ENCODE peak calls at places on chromosomes 16 and 17, in eight cellular contexts. S is Peyer's patch, Y is IMR-90, W is A549, C is stomach, M is uterus, V is H1, Z is sigmoid colon. I is an unnamed sample. For H3K4me1, the result is how much of the 10 kb centered on the place peaks cover.

GRCh38 chr16:54744998-54745397 is 185.7 kb upstream of the IRX5 start:
- DNase-seq in M (no peak), Z (no peak), C (no peak), W (no peak), Y (no peak), S (no peak), V (no peak), I (no peak)

GRCh38 chr16:66493490-66494401 is 56.2 kb downstream of the TK2 start:
- DNase-seq in S (no peak), Y (no peak), V (no peak), M (peak), Z (peak), C (peak), W (no peak), I (no peak)

GRCh38 chr17:8859029-8859803 is 8.3 kb downstream of the PIK3R6 start:
- DNase-seq in V (no peak), M (no peak), C (no peak), Y (peak), Z (no peak), W (no peak), S (peak), I (no peak)

GRCh38 chr16:67846320-67847063 is at the start of gene NUTF2:
- DNase-seq in Y (peak), W (peak), V (peak), C (peak), M (peak), S (peak), Z (peak), I (peak)

GRCh38 chr17:38352245-38353083 is 820 bp downstream of the SOCS7 start:
- DNase-seq in Y (no peak), Z (no peak), M (peak), V (no peak), W (peak), C (peak), S (peak), I (peak)

GRCh38 chr16:24721830-24722238 is 7.6 kb upstream of the TNRC6A start:
- DNase-seq in C (no peak), M (no peak), W (no peak), V (no peak), Y (no peak), S (no peak), Z (no peak), I (no peak)

GRCh38 chr17:2750721-2751120 is 1.3 kb upstream of the CCDC92B start:
- DNase-seq in Z (no peak), M (no peak), Y (no peak), S (no peak), C (no peak), W (no peak), V (no peak), I (no peak)

GRCh38 chr17:71115669-71115972 is 946.3 kb downstream of the KCNJ2 start:
- DNase-seq in Y (peak), C (no peak), W (no peak), Z (no peak), S (no peak), M (no peak), V (no peak), I (no peak)

GRCh38 chr17:13087802-13088201 is 70.0 kb upstream of the ELAC2 start:
- DNase-seq in M (no peak), Z (no peak), Y (no peak), S (no peak), W (no peak), C (no peak), V (no peak), I (no peak)

GRCh38 chr16:85461814-85462404 is 151.2 kb upstream of the GSE1 start:
- DNase-seq in Y (peak), V (no peak), C (no peak), Z (peak), M (peak), S (no peak), W (no peak), I (no peak)

GRCh38 chr16:66705790-66706505 is 9.4 kb upstream of the CMTM4 start:
- DNase-seq in S (no peak), M (peak), Z (peak), C (peak), V (no peak), W (no peak), Y (peak), I (peak)

GRCh38 chr17:50872710-50873424 is 6.7 kb upstream of the TOB1 start:
- DNase-seq in V (no peak), W (no peak), C (peak), Y (peak), S (no peak), Z (peak), M (no peak), I (no peak)

GRCh38 chr16:88061346-88062110 is 110.3 kb downstream of the BANP start:
- DNase-seq in Z (no peak), Y (no peak), C (no peak), M (no peak), V (no peak), S (no peak), W (no peak), I (no peak)

GRCh38 chr16:71540-72341 is 690 bp downstream of the RHBDF1 start:
- DNase-seq in Z (peak), S (peak), M (peak), Y (peak), V (no peak), C (peak), W (peak), I (peak)

GRCh38 chr17:12691173-12691572 is 25.5 kb downstream of the MYOCD start:
- DNase-seq in W (no peak), M (peak), Z (peak), C (no peak), V (no peak), S (no peak), Y (peak), I (no peak)

GRCh38 chr17:80605326-80606066 is 60.9 kb downstream of the RPTOR start:
- DNase-seq in V (no peak), W (peak), M (no peak), S (no peak), Y (peak), C (no peak), Z (no peak), I (no peak)

GRCh38 chr17:10657123-10657522 is at the start of gene MYH3:
- DNase-seq in W (no peak), M (no peak), V (no peak), Z (no peak), C (no peak), Y (no peak), S (no peak), I (no peak)

GRCh38 chr16:82031116-82032084 is 3.7 kb upstream of the HSD17B2 start:
- DNase-seq in Z (no peak), Y (peak), V (no peak), M (no peak), C (no peak), S (no peak), W (peak), I (no peak)

GRCh38 chr16:4608704-4608980 is 6.0 kb downstream of the UBALD1 start:
- DNase-seq in Z (no peak), C (no peak), M (no peak), S (no peak), W (no peak), Y (no peak), V (no peak), I (no peak)

GRCh38 chr17:557371-557770 is 157.3 kb downstream of the VPS53 start:
- DNase-seq in Y (peak), S (no peak), V (no peak), M (no peak), Z (no peak), C (no peak), W (no peak), I (no peak)

GRCh38 chr16:87582221-87582965 is 19.9 kb upstream of the JPH3 start:
- DNase-seq in W (no peak), M (peak), Y (peak), C (no peak), V (no peak), Z (peak), S (no peak), I (peak)

GRCh38 chr17:46038414-46038813 is 39.4 kb downstream of the STH start:
- DNase-seq in M (no peak), W (no peak), C (no peak), Z (no peak), V (no peak), S (no peak), Y (no peak), I (no peak)

GRCh38 chr17:79987890-79988162 is 47.8 kb downstream of the TBC1D16 start:
- DNase-seq in M (no peak), Y (no peak), Z (no peak), C (no peak), W (no peak), V (no peak), S (no peak), I (no peak)

GRCh38 chr16:87461466-87461975 is 31.3 kb downstream of the ZCCHC14 start:
- DNase-seq in Z (peak), S (peak), Y (no peak), V (peak), M (peak), W (peak), C (peak), I (peak)

GRCh38 chr17:28599311-28600184 is 723 bp upstream of the SPAG5 start:
- DNase-seq in Y (peak), W (peak), M (peak), S (peak), V (no peak), Z (peak), C (peak), I (peak)

GRCh38 chr16:88331989-88332920 is 50.5 kb upstream of the ZNF469 start:
- DNase-seq in Z (peak), W (peak), M (peak), V (no peak), S (no peak), Y (peak), C (peak), I (peak)

DNA sequence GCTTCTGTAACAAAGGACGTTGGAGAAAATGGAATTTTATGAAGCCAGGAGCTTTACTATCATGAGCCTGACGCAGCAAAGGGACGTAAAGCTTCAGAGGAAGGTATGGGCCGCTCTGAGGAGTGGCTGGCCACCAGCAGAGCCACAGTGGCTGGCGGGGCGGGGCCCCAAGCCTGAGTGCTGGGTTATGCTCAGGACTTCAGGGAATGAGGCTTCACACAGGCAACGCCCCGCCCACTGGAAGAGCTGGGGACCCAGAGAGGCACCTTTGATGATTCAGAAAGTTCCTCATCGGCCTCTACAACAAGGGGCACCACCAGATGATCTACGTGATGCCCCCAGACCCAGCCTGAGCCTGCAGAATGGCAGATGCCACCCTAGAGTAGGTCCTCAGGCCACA is 8.8 kb downstream of the NOB1 start:
- DNase-seq in S (no peak), W (no peak), Z (no peak), M (no peak), C (no peak), V (no peak), Y (no peak), I (no peak)
- TF ChIP-seq CTCF in S (no peak), W (no peak), Z (no peak), M (no peak), C (no peak), V (no peak), Y (no peak), I (no peak)

DNA sequence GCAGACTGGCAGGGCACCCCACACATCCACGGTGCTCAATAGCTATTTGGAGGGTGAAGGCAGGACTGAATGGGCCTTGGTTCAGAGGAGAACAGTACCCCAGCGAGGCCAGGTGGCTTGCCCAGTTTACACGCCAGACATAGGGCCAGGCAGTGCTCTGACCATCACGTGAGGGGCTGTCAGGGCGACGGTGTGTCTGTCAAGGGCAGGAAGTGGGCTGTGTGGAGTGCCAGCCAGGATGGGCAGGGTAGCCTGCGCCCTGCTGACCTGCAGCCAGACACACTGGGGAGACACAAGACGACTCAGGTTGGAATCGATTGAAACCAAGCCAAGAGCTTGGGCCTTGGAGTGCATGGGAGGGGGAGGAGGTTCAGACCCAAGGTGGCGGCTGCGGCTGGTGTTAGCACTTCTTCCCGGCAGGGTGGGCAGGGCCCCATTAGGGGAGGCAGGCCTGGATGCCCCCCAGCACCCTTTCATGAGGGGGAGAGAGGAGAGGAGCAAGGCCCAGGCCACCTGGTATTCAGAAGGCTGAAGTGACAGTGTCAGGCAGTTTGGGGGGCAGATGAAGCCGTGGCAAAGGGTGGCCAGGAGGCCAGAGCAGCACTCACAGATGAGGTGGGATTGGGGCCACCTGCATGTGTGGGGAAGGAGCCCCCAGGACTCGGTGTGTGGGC is 68.2 kb downstream of the SREBF1 start:
- DNase-seq in Z (no peak), C (no peak), M (no peak), W (no peak), Y (no peak), S (no peak), V (no peak), I (no peak)
- TF ChIP-seq POLR2A in Z (no peak), C (no peak), M (no peak), W (no peak), Y (no peak), S (no peak), V (no peak), I (no peak)

GRCh38 chr16:48366165-48367093 is 18.8 kb downstream of the SIAH1 start:
- DNase-seq in W (peak), S (peak), Y (peak), C (peak), V (no peak), Z (peak), M (peak), I (no peak)
- H3K4me1 ChIP-seq in W (half or more), S (under half), Y (under half), C (under half), V (under half), Z (half or more), M (under half), I (under half)

GRCh38 chr17:44899074-44899782 is at the start of gene EFTUD2:
- DNase-seq in Z (peak), W (peak), C (peak), M (peak), V (peak), S (peak), Y (peak), I (peak)
- TF ChIP-seq CTCF in Z (peak), W (no peak), C (no peak), M (peak), V (no peak), S (peak), Y (no peak), I (no peak)

GRCh38 chr17:36937001-36937960 is at the start of gene LHX1:
- DNase-seq in Z (no peak), V (no peak), W (no peak), C (no peak), S (no peak), Y (no peak), M (no peak), I (no peak)

GRCh38 chr17:36936455-36936934 is 780 bp upstream of the LHX1 start:
- DNase-seq in S (no peak), W (no peak), C (no peak), V (no peak), Z (no peak), Y (no peak), M (no peak), I (no peak)

GRCh38 chr17:36938566-36939058 is 1.3 kb downstream of the LHX1 start:
- DNase-seq in M (no peak), C (no peak), Y (no peak), Z (no peak), V (no peak), S (no peak), W (no peak), I (no peak)

GRCh38 chr17:36939059-36939943 is 2.0 kb downstream of the LHX1 start:
- DNase-seq in W (no peak), M (no peak), S (no peak), V (no peak), C (no peak), Z (no peak), Y (no peak), I (no peak)

DNA sequence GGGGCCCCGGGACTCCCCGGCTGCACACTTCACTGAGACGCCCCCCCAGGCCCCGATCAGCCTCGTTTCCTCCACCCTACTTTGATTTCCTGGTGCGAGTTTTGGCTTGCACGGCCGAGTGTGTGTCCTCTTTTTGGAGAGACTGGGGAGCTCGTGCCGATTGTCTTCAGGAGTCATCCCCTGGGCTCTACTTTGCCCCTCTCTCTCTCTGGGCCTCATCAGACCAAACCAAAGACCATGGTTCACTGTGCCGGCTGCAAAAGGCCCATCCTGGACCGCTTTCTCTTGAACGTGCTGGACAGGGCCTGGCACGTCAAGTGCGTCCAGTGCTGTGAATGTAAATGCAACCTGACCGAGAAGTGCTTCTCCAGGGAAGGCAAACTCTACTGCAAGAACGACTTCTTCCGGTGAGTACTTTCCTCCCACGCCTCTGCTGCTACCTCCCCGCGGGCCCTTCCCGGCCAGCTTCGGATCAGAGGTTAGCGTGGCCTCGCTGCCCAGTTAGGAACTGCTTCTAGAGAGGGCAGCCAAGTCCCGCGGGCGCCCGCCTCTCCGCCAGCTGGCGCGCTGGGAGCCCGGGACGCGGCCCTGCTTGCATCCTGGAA is 788 bp downstream of the LHX1 start:
- DNase-seq in Y (peak), Z (no peak), M (no peak), C (no peak), W (no peak), S (no peak), V (no peak), I (no peak)
- TF ChIP-seq POLR2A in Y (no peak), Z (no peak), M (no peak), C (no peak), W (no peak), S (no peak), V (no peak), I (no peak)

GRCh38 chr16:11312718-11313492 is 31.8 kb upstream of the PRM1 start:
- DNase-seq in W (peak), C (peak), V (no peak), Y (peak), M (no peak), Z (no peak), S (peak), I (no peak)
- H3K4me1 ChIP-seq in W (under half), C (under half), V (under half), Y (under half), M (under half), Z (under half), S (under half), I (under half)

DNA sequence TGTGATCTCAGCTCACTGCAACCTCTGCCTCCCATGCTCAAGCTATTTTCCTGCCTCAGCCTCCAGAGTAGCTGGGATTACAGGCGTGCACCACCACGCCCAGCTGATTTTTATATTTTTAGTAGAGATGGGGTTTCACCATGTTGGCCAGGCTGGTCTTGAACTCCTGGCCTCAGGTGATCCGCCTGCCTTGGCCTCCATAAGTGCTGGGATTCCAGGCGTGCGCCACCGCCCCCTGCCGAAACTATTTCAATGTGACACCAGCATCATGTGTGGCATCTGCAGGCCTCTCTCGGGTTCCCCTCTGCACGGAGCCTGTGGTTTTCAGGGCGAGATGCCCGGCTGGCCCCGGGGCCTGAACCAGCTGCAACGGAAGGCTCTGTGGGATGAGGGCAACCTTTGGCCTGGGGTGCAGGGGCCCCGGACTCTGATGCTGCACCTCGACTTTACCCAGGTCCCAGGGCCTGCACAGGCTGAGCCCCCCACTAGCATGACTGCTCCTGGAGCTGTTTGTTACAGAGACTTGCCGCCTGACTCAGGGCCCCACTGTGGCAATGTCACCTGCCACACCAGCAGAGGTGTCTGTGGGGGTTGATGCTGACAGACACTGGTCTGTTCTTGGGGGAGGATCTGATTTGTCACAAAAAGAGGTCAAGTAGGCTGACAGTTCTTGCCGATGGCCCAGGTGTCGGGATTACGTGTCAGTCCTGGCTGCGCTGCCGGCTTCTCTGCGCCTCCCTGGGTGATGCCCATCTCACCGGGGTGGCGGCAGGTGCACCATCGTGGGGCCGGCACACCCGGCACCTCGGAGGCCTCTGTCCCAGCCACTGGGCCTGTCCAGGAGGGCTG is 8.6 kb upstream of the TEX19 start:
- DNase-seq in V (no peak), W (no peak), Y (no peak), M (no peak), Z (no peak), C (no peak), S (peak), I (no peak)
- TF ChIP-seq CTCF in V (peak), W (peak), Y (no peak), M (no peak), Z (no peak), C (no peak), S (peak), I (no peak)

GRCh38 chr16:30745082-30745481 is 3.1 kb upstream of the PHKG2 start:
- DNase-seq in W (no peak), V (no peak), S (no peak), Y (no peak), Z (no peak), M (no peak), C (no peak), I (no peak)
- TF ChIP-seq POLR2A in W (no peak), V (no peak), S (no peak), Y (no peak), Z (no peak), M (no peak), C (no peak), I (no peak)

DNA sequence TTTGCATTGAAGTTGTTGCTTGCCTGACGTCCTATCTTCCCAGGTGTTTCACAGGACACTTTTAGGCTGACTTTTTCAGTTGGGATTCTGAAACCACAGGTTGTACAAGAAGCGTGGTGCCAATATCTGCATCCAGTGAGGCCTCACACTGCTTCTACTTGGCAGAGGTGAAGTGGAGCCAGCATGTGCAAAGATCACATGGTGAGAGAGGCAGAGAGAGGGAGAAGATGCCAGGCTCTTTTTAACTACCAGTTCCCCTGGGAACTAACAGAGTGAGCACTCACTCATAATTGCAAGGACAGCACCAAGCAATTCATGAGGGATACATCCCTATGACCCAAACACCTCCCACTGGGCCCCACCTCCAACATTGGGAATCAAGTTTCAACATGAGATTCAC is 5.8 kb upstream of the ABCA6 start:
- DNase-seq in W (no peak), S (no peak), V (no peak), Y (no peak), M (no peak), C (no peak), Z (no peak), I (no peak)
- H3K4me1 ChIP-seq in W (under half), S (under half), V (under half), Y (under half), M (under half), C (under half), Z (under half), I (under half)

GRCh38 chr16:69107311-69107962 is 2.0 kb downstream of the HAS3 start:
- DNase-seq in V (no peak), Z (no peak), M (no peak), Y (no peak), C (peak), W (no peak), S (no peak), I (no peak)
- TF ChIP-seq CTCF in V (peak), Z (no peak), M (no peak), Y (no peak), C (no peak), W (no peak), S (no peak), I (no peak)

I was measured in heart left ventricle.